ENCODE peak calls at places on chromosome 5, in five cellular contexts. One of them, this sample, is unnamed.

GRCh38 chr5:145953202-145953601 is 16.8 kb downstream of the SH3RF2 start:
- ATAC-seq in left lung: no peak
- ATAC-seq in CD8-positive, alpha-beta T cell: no peak
- ATAC-seq in Panc1: no peak
- ATAC-seq in right lobe of liver: no peak
- ATAC-seq in this sample: no peak

GRCh38 chr5:139461698-139462097 is 845 bp downstream of the ECSCR start:
- ATAC-seq in left lung: peak
- ATAC-seq in CD8-positive, alpha-beta T cell: no peak
- ATAC-seq in Panc1: peak
- ATAC-seq in right lobe of liver: peak
- ATAC-seq in this sample: peak

GRCh38 chr5:31887556-31887955 is 248.6 kb downstream of the PDZD2 start:
- ATAC-seq in left lung: no peak
- ATAC-seq in CD8-positive, alpha-beta T cell: no peak
- ATAC-seq in Panc1: no peak
- ATAC-seq in right lobe of liver: no peak
- ATAC-seq in this sample: no peak

GRCh38 chr5:73437126-73438047 is 11.2 kb downstream of the FOXD1 start:
- ATAC-seq in left lung: peak
- ATAC-seq in CD8-positive, alpha-beta T cell: no peak
- ATAC-seq in Panc1: peak
- ATAC-seq in right lobe of liver: peak
- ATAC-seq in this sample: peak

GRCh38 chr5:139361821-139362429 is 20.3 kb downstream of the PAIP2 start:
- ATAC-seq in left lung: no peak
- ATAC-seq in CD8-positive, alpha-beta T cell: no peak
- ATAC-seq in Panc1: no peak
- ATAC-seq in right lobe of liver: no peak
- ATAC-seq in this sample: no peak

GRCh38 chr5:135100431-135100830 is 66.4 kb upstream of the PITX1 start:
- ATAC-seq in left lung: no peak
- ATAC-seq in CD8-positive, alpha-beta T cell: no peak
- ATAC-seq in Panc1: no peak
- ATAC-seq in right lobe of liver: no peak
- ATAC-seq in this sample: no peak

GRCh38 chr5:128537306-128537998 is 593 bp downstream of the FBN2 start:
- ATAC-seq in left lung: peak
- ATAC-seq in CD8-positive, alpha-beta T cell: no peak
- ATAC-seq in Panc1: no peak
- ATAC-seq in right lobe of liver: peak
- ATAC-seq in this sample: peak

GRCh38 chr5:81826128-81826527 is 75.2 kb upstream of the SSBP2 start:
- ATAC-seq in left lung: no peak
- ATAC-seq in CD8-positive, alpha-beta T cell: no peak
- ATAC-seq in Panc1: no peak
- ATAC-seq in right lobe of liver: no peak
- ATAC-seq in this sample: no peak

GRCh38 chr5:153350192-153350883 is 140.1 kb upstream of the GRIA1 start:
- ATAC-seq in left lung: no peak
- ATAC-seq in CD8-positive, alpha-beta T cell: no peak
- ATAC-seq in Panc1: no peak
- ATAC-seq in right lobe of liver: no peak
- ATAC-seq in this sample: no peak

GRCh38 chr5:68646142-68646541 is 430.6 kb downstream of the PIK3R1 start:
- ATAC-seq in left lung: no peak
- ATAC-seq in CD8-positive, alpha-beta T cell: no peak
- ATAC-seq in Panc1: no peak
- ATAC-seq in right lobe of liver: peak
- ATAC-seq in this sample: no peak

GRCh38 chr5:58399951-58400350 is 59.9 kb downstream of the PLK2 start:
- ATAC-seq in left lung: no peak
- ATAC-seq in CD8-positive, alpha-beta T cell: no peak
- ATAC-seq in Panc1: no peak
- ATAC-seq in right lobe of liver: no peak
- ATAC-seq in this sample: no peak

GRCh38 chr5:10485897-10486296 is 44.2 kb downstream of the ROPN1L start:
- ATAC-seq in left lung: peak
- ATAC-seq in CD8-positive, alpha-beta T cell: no peak
- ATAC-seq in Panc1: no peak
- ATAC-seq in right lobe of liver: no peak
- ATAC-seq in this sample: no peak

GRCh38 chr5:124683917-124684555 is 62.4 kb downstream of the ZNF608 start:
- ATAC-seq in left lung: peak
- ATAC-seq in CD8-positive, alpha-beta T cell: no peak
- ATAC-seq in Panc1: no peak
- ATAC-seq in right lobe of liver: peak
- ATAC-seq in this sample: no peak

GRCh38 chr5:176356179-176356566 is 5.4 kb downstream of the KIAA1191 start:
- ATAC-seq in left lung: no peak
- ATAC-seq in CD8-positive, alpha-beta T cell: no peak
- ATAC-seq in Panc1: no peak
- ATAC-seq in right lobe of liver: no peak
- ATAC-seq in this sample: no peak
- H3K27ac ChIP-seq in left lung: no peak
- H3K27ac ChIP-seq in CD8-positive, alpha-beta T cell: no peak
- H3K27ac ChIP-seq in Panc1: no peak
- H3K27ac ChIP-seq in right lobe of liver: no peak
- H3K27ac ChIP-seq in this sample: no peak

DNA sequence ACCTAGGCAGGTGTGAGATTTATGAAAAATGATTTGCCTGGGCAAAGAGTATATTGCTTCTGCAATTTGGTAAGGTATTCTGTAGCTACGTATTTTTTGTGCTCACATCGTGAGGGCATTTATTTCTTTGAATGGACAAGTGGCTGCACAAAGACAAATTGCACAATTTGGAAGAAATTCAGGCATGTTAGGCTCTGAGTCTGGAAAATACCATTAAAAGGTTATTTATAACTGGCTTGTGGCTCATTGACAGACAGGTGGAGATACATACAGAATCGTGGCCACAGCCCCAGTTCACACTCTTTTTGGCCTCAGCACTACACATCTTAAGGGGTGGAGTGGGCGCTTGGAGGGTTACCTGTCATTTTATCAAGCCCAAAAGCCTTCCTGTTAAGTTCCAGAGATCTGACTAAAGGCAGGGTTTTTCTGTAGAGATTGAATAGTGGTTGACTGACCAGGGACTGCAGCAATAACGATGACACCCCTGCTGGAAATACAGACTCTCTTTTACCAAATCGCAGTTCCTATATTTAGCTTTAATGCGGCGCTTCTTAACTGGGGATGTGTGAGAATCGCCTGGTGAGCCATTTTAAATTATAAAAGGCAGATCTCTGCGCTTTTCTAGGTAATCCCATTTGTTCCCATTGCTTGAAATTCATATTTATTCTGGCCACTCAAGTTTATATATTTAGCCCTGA is 14.7 kb downstream of the MAN2A1 start:
- ATAC-seq in left lung: no peak
- ATAC-seq in CD8-positive, alpha-beta T cell: no peak
- ATAC-seq in Panc1: no peak
- ATAC-seq in right lobe of liver: no peak
- ATAC-seq in this sample: peak
- H3K27ac ChIP-seq in left lung: no peak
- H3K27ac ChIP-seq in CD8-positive, alpha-beta T cell: no peak
- H3K27ac ChIP-seq in Panc1: no peak
- H3K27ac ChIP-seq in right lobe of liver: no peak
- H3K27ac ChIP-seq in this sample: peak

GRCh38 chr5:172559004-172559932 is 81.8 kb upstream of the NEURL1B start:
- ATAC-seq in left lung: peak
- ATAC-seq in CD8-positive, alpha-beta T cell: no peak
- ATAC-seq in Panc1: peak
- ATAC-seq in right lobe of liver: no peak
- ATAC-seq in this sample: peak
- H3K27ac ChIP-seq in left lung: no peak
- H3K27ac ChIP-seq in CD8-positive, alpha-beta T cell: no peak
- H3K27ac ChIP-seq in Panc1: no peak
- H3K27ac ChIP-seq in right lobe of liver: no peak
- H3K27ac ChIP-seq in this sample: peak

DNA sequence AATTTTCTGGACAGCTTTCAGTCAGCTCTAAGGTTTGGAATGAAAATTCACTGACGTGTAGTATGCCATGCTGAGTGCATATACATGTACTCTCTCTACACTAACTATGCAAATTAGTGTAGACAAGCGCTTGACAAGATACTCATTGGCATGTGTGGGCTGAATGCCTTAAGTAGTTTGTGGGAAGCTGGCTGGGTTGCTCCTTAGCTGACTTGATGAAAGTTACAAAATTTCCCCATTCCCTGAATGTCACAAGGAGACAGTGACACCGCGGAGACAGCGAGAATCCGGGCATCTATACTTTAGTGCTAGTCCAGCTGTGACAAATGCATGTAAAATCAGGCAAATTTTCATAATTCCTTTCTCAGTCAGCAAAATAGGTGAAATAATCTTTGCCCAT is 51.6 kb upstream of the C5orf46 start:
- ATAC-seq in left lung: no peak
- ATAC-seq in CD8-positive, alpha-beta T cell: no peak
- ATAC-seq in Panc1: no peak
- ATAC-seq in right lobe of liver: no peak
- ATAC-seq in this sample: no peak
- H3K27ac ChIP-seq in left lung: no peak
- H3K27ac ChIP-seq in CD8-positive, alpha-beta T cell: no peak
- H3K27ac ChIP-seq in Panc1: no peak
- H3K27ac ChIP-seq in right lobe of liver: no peak
- H3K27ac ChIP-seq in this sample: no peak

GRCh38 chr5:149544199-149544472 is 7.1 kb downstream of the CSNK1A1 start:
- ATAC-seq in left lung: peak
- ATAC-seq in CD8-positive, alpha-beta T cell: no peak
- ATAC-seq in Panc1: no peak
- ATAC-seq in right lobe of liver: no peak
- ATAC-seq in this sample: peak
- H3K27ac ChIP-seq in left lung: peak
- H3K27ac ChIP-seq in CD8-positive, alpha-beta T cell: no peak
- H3K27ac ChIP-seq in Panc1: no peak
- H3K27ac ChIP-seq in right lobe of liver: no peak
- H3K27ac ChIP-seq in this sample: peak

GRCh38 chr5:178940569-178941360 is at the start of gene ZNF454:
- ATAC-seq in left lung: peak
- ATAC-seq in CD8-positive, alpha-beta T cell: no peak
- ATAC-seq in Panc1: no peak
- ATAC-seq in right lobe of liver: peak
- ATAC-seq in this sample: peak
- H3K27ac ChIP-seq in left lung: peak
- H3K27ac ChIP-seq in CD8-positive, alpha-beta T cell: no peak
- H3K27ac ChIP-seq in Panc1: no peak
- H3K27ac ChIP-seq in right lobe of liver: peak
- H3K27ac ChIP-seq in this sample: no peak

GRCh38 chr5:140567136-140567818 is 2.6 kb downstream of the SLC35A4 start:
- ATAC-seq in left lung: no peak
- ATAC-seq in CD8-positive, alpha-beta T cell: no peak
- ATAC-seq in Panc1: no peak
- ATAC-seq in right lobe of liver: no peak
- ATAC-seq in this sample: no peak

GRCh38 chr5:140566665-140567064 is 2.0 kb downstream of the SLC35A4 start:
- ATAC-seq in left lung: no peak
- ATAC-seq in CD8-positive, alpha-beta T cell: no peak
- ATAC-seq in Panc1: no peak
- ATAC-seq in right lobe of liver: no peak
- ATAC-seq in this sample: no peak

GRCh38 chr5:140565024-140565779 is 574 bp downstream of the SLC35A4 start:
- ATAC-seq in left lung: no peak
- ATAC-seq in CD8-positive, alpha-beta T cell: no peak
- ATAC-seq in Panc1: no peak
- ATAC-seq in right lobe of liver: no peak
- ATAC-seq in this sample: no peak

GRCh38 chr5:140564196-140565023 is at the start of the genes APBB3 and SLC35A4:
- ATAC-seq in left lung: peak
- ATAC-seq in CD8-positive, alpha-beta T cell: peak
- ATAC-seq in Panc1: peak
- ATAC-seq in right lobe of liver: peak
- ATAC-seq in this sample: peak

DNA sequence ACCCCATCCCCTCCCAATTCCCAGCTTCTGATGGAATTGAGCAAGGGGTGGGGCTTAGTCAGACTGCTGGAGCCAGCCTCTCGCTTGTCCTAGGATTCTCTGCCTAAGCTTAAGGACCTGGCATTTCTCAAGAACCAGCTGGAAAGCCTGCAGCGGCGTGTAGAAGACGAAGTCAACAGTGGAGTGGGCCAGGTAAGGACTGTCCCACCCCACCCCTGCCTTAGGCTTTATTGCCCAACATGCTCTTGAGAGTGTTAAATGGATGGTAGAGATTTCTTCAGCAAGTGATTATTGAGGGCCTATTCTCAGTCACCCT is 1.1 kb downstream of the SLC35A4 start:
- ATAC-seq in left lung: peak
- ATAC-seq in CD8-positive, alpha-beta T cell: no peak
- ATAC-seq in Panc1: no peak
- ATAC-seq in right lobe of liver: no peak
- ATAC-seq in this sample: no peak
- H3K27ac ChIP-seq in left lung: peak
- H3K27ac ChIP-seq in CD8-positive, alpha-beta T cell: no peak
- H3K27ac ChIP-seq in Panc1: peak
- H3K27ac ChIP-seq in right lobe of liver: peak
- H3K27ac ChIP-seq in this sample: peak

GRCh38 chr5:89401659-89402058 is 518.7 kb upstream of the MEF2C start:
- ATAC-seq in left lung: no peak
- ATAC-seq in CD8-positive, alpha-beta T cell: no peak
- ATAC-seq in Panc1: no peak
- ATAC-seq in right lobe of liver: no peak
- ATAC-seq in this sample: no peak

GRCh38 chr5:89399553-89399952 is 516.6 kb upstream of the MEF2C start:
- ATAC-seq in left lung: no peak
- ATAC-seq in CD8-positive, alpha-beta T cell: no peak
- ATAC-seq in Panc1: no peak
- ATAC-seq in right lobe of liver: no peak
- ATAC-seq in this sample: no peak

GRCh38 chr5:89397096-89397495 is 514.1 kb upstream of the MEF2C start:
- ATAC-seq in left lung: peak
- ATAC-seq in CD8-positive, alpha-beta T cell: no peak
- ATAC-seq in Panc1: no peak
- ATAC-seq in right lobe of liver: no peak
- ATAC-seq in this sample: no peak

GRCh38 chr5:89401012-89401411 is 518.0 kb upstream of the MEF2C start:
- ATAC-seq in left lung: no peak
- ATAC-seq in CD8-positive, alpha-beta T cell: no peak
- ATAC-seq in Panc1: no peak
- ATAC-seq in right lobe of liver: no peak
- ATAC-seq in this sample: no peak

GRCh38 chr5:89396262-89396975 is 513.4 kb upstream of the MEF2C start:
- ATAC-seq in left lung: peak
- ATAC-seq in CD8-positive, alpha-beta T cell: no peak
- ATAC-seq in Panc1: no peak
- ATAC-seq in right lobe of liver: peak
- ATAC-seq in this sample: peak
- H3K27ac ChIP-seq in left lung: peak
- H3K27ac ChIP-seq in CD8-positive, alpha-beta T cell: no peak
- H3K27ac ChIP-seq in Panc1: no peak
- H3K27ac ChIP-seq in right lobe of liver: peak
- H3K27ac ChIP-seq in this sample: no peak

This sample was measured in gastroesophageal sphincter.